ENCODE peak calls at places on chromosome 18, in ten cellular contexts. One of them, this sample, is unnamed.

GRCh38 chr18:49172246-49172645 is 221.5 kb upstream of the SMAD7 start:
- DNase-seq in astrocyte: peak
- DNase-seq in hepatocyte: no peak
- DNase-seq in A549: no peak
- DNase-seq in trophoblast cell: no peak
- DNase-seq in endothelial cell of umbilical vein: no peak
- DNase-seq in PC-9: no peak
- DNase-seq in GM23338: no peak
- DNase-seq in fibroblast of lung: no peak
- DNase-seq in mammary epithelial cell: no peak
- DNase-seq in this sample: no peak

GRCh38 chr18:14941256-14941655 is 193.3 kb downstream of the ANKRD30B start:
- DNase-seq in fibroblast of lung: no peak
- DNase-seq in endothelial cell of umbilical vein: no peak
- DNase-seq in trophoblast cell: no peak
- DNase-seq in mammary epithelial cell: no peak
- DNase-seq in GM23338: no peak
- DNase-seq in A549: no peak
- DNase-seq in astrocyte: no peak
- DNase-seq in PC-9: no peak
- DNase-seq in hepatocyte: no peak
- DNase-seq in this sample: no peak

GRCh38 chr18:11154369-11154982 is 5.1 kb upstream of the PIEZO2 start:
- DNase-seq in A549: peak
- DNase-seq in astrocyte: peak
- DNase-seq in mammary epithelial cell: peak
- DNase-seq in fibroblast of lung: peak
- DNase-seq in trophoblast cell: no peak
- DNase-seq in GM23338: peak
- DNase-seq in hepatocyte: peak
- DNase-seq in PC-9: no peak
- DNase-seq in endothelial cell of umbilical vein: peak
- DNase-seq in this sample: peak

GRCh38 chr18:24818069-24818395 is 357.6 kb downstream of the HRH4 start:
- DNase-seq in hepatocyte: no peak
- DNase-seq in A549: no peak
- DNase-seq in fibroblast of lung: no peak
- DNase-seq in trophoblast cell: no peak
- DNase-seq in PC-9: no peak
- DNase-seq in endothelial cell of umbilical vein: no peak
- DNase-seq in mammary epithelial cell: no peak
- DNase-seq in GM23338: no peak
- DNase-seq in astrocyte: no peak
- DNase-seq in this sample: no peak

GRCh38 chr18:61995547-61996062 is 102.8 kb upstream of the RNF152 start:
- DNase-seq in fibroblast of lung: no peak
- DNase-seq in A549: no peak
- DNase-seq in trophoblast cell: no peak
- DNase-seq in PC-9: no peak
- DNase-seq in astrocyte: no peak
- DNase-seq in endothelial cell of umbilical vein: no peak
- DNase-seq in hepatocyte: no peak
- DNase-seq in GM23338: no peak
- DNase-seq in mammary epithelial cell: peak
- DNase-seq in this sample: no peak

GRCh38 chr18:30387401-30387800 is 655.1 kb downstream of the DSC3 start:
- DNase-seq in GM23338: peak
- DNase-seq in PC-9: no peak
- DNase-seq in mammary epithelial cell: peak
- DNase-seq in trophoblast cell: no peak
- DNase-seq in hepatocyte: no peak
- DNase-seq in endothelial cell of umbilical vein: no peak
- DNase-seq in astrocyte: no peak
- DNase-seq in fibroblast of lung: no peak
- DNase-seq in A549: no peak
- DNase-seq in this sample: peak

GRCh38 chr18:48827321-48828200 is 123.2 kb downstream of the SMAD7 start:
- DNase-seq in trophoblast cell: no peak
- DNase-seq in PC-9: no peak
- DNase-seq in endothelial cell of umbilical vein: peak
- DNase-seq in hepatocyte: peak
- DNase-seq in mammary epithelial cell: no peak
- DNase-seq in astrocyte: peak
- DNase-seq in A549: no peak
- DNase-seq in fibroblast of lung: peak
- DNase-seq in GM23338: peak
- DNase-seq in this sample: no peak

GRCh38 chr18:22591231-22591630 is 173.5 kb upstream of the CTAGE1 start:
- DNase-seq in astrocyte: peak
- DNase-seq in GM23338: no peak
- DNase-seq in trophoblast cell: no peak
- DNase-seq in A549: no peak
- DNase-seq in PC-9: no peak
- DNase-seq in fibroblast of lung: peak
- DNase-seq in hepatocyte: no peak
- DNase-seq in endothelial cell of umbilical vein: no peak
- DNase-seq in mammary epithelial cell: peak
- DNase-seq in this sample: no peak

GRCh38 chr18:25662247-25662646 is 310.3 kb upstream of the ZNF521 start:
- DNase-seq in trophoblast cell: no peak
- DNase-seq in A549: no peak
- DNase-seq in fibroblast of lung: no peak
- DNase-seq in hepatocyte: no peak
- DNase-seq in astrocyte: no peak
- DNase-seq in GM23338: no peak
- DNase-seq in endothelial cell of umbilical vein: no peak
- DNase-seq in PC-9: no peak
- DNase-seq in mammary epithelial cell: no peak
- DNase-seq in this sample: no peak

GRCh38 chr18:50757358-50757757 is 62.5 kb downstream of the MRO start:
- DNase-seq in hepatocyte: no peak
- DNase-seq in endothelial cell of umbilical vein: no peak
- DNase-seq in trophoblast cell: no peak
- DNase-seq in GM23338: no peak
- DNase-seq in fibroblast of lung: no peak
- DNase-seq in PC-9: no peak
- DNase-seq in mammary epithelial cell: no peak
- DNase-seq in A549: no peak
- DNase-seq in astrocyte: no peak
- DNase-seq in this sample: no peak

GRCh38 chr18:55275042-55275897 is 312.7 kb downstream of the TCF4 start:
- DNase-seq in mammary epithelial cell: peak
- DNase-seq in PC-9: peak
- DNase-seq in A549: peak
- DNase-seq in astrocyte: peak
- DNase-seq in GM23338: peak
- DNase-seq in trophoblast cell: peak
- DNase-seq in hepatocyte: no peak
- DNase-seq in endothelial cell of umbilical vein: peak
- DNase-seq in fibroblast of lung: peak
- DNase-seq in this sample: no peak

GRCh38 chr18:36620801-36621200 is 208.0 kb downstream of the TPGS2 start:
- DNase-seq in mammary epithelial cell: no peak
- DNase-seq in PC-9: no peak
- DNase-seq in astrocyte: no peak
- DNase-seq in hepatocyte: no peak
- DNase-seq in GM23338: no peak
- DNase-seq in trophoblast cell: no peak
- DNase-seq in A549: no peak
- DNase-seq in endothelial cell of umbilical vein: no peak
- DNase-seq in fibroblast of lung: no peak
- DNase-seq in this sample: no peak

DNA sequence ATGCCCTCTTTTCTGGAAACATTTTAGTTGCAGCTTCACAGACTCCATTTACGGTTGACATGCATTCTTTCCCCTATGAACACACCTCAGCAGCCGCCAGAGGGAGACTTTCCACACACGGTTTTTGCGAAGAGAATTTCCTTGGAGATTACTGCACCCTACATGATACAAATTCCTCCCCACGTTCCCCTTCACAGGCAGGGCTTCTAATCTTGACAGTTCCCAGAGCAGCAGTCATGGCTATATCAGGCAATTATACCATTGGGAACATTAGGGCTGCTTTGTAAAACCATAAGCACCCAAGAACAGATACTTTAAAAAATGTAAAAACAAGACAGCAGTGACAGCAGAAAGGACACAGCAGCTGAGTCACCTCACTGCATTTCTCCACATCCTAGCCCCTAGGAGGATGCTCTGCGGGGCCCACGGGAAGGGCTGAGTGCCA is 253.8 kb downstream of the TGIF1 start:
- DNase-seq in endothelial cell of umbilical vein: peak
- DNase-seq in fibroblast of lung: peak
- DNase-seq in PC-9: peak
- DNase-seq in hepatocyte: peak
- DNase-seq in A549: peak
- DNase-seq in astrocyte: peak
- DNase-seq in trophoblast cell: peak
- DNase-seq in GM23338: peak
- DNase-seq in mammary epithelial cell: peak
- DNase-seq in this sample: peak
- H3K4me2 ChIP-seq in endothelial cell of umbilical vein: no peak
- H3K4me2 ChIP-seq in fibroblast of lung: peak
- H3K4me2 ChIP-seq in PC-9: peak
- H3K4me2 ChIP-seq in hepatocyte: peak
- H3K4me2 ChIP-seq in A549: peak
- H3K4me2 ChIP-seq in astrocyte: peak
- H3K4me2 ChIP-seq in trophoblast cell: no peak
- H3K4me2 ChIP-seq in GM23338: no peak
- H3K4me2 ChIP-seq in mammary epithelial cell: peak
- H3K4me2 ChIP-seq in this sample: peak

GRCh38 chr18:42296192-42296591 is 341.2 kb downstream of the PIK3C3 start:
- DNase-seq in astrocyte: peak
- DNase-seq in hepatocyte: no peak
- DNase-seq in trophoblast cell: no peak
- DNase-seq in endothelial cell of umbilical vein: no peak
- DNase-seq in GM23338: no peak
- DNase-seq in PC-9: no peak
- DNase-seq in A549: no peak
- DNase-seq in mammary epithelial cell: no peak
- DNase-seq in fibroblast of lung: peak
- DNase-seq in this sample: no peak

GRCh38 chr18:42296723-42297122 is 341.7 kb downstream of the PIK3C3 start:
- DNase-seq in trophoblast cell: no peak
- DNase-seq in fibroblast of lung: peak
- DNase-seq in endothelial cell of umbilical vein: no peak
- DNase-seq in hepatocyte: no peak
- DNase-seq in mammary epithelial cell: no peak
- DNase-seq in A549: no peak
- DNase-seq in astrocyte: peak
- DNase-seq in PC-9: no peak
- DNase-seq in GM23338: peak
- DNase-seq in this sample: no peak

DNA sequence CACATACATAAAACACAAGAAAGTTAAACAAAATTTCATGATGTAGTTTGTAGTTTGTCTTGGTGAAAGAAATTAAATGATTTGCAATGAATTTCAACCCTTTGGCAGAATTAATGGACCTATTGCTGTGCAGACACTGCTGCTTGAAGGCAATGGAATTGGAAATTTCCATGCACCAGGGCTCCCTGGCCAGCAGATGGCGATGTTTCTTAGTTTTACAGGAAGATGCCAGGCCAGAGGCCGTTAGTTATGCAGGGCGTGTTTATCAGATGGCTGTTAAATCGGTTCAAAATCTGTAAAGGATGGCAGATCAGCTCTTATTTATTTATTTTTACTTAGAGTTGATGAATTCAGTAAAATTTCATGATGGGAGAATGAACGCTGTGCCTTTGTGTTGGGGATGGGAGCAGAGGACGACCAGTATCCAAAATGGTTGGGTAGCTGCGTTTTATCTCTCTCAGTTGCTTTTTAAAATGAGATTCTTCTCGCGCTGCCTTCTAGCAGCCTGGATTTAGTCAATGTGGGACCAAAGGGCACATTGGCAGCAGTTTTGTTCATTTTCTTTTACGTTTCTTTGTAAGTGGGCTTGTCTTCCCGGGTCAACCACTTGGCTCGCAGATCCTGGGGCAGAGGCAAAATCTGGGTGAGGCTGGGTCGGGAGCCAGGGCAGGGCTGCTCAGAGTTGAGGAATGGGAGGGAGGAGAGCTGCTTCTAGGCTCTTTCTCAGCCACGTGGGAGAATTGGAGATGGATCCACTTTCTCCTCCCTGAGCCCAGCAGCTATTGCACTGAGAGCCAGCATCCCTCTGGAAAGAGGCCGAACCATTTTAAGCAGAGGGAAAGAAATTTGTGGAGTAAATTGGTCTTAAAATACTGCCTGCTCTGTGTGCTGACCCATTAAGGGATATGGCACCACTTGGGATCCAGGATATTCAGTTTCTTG is 344.0 kb downstream of the PIK3C3 start:
- DNase-seq in trophoblast cell: peak
- DNase-seq in fibroblast of lung: peak
- DNase-seq in endothelial cell of umbilical vein: peak
- DNase-seq in PC-9: peak
- DNase-seq in astrocyte: peak
- DNase-seq in A549: peak
- DNase-seq in mammary epithelial cell: peak
- DNase-seq in GM23338: peak
- DNase-seq in hepatocyte: peak
- DNase-seq in this sample: peak
- H3K4me2 ChIP-seq in trophoblast cell: no peak
- H3K4me2 ChIP-seq in fibroblast of lung: peak
- H3K4me2 ChIP-seq in endothelial cell of umbilical vein: no peak
- H3K4me2 ChIP-seq in PC-9: no peak
- H3K4me2 ChIP-seq in astrocyte: peak
- H3K4me2 ChIP-seq in A549: no peak
- H3K4me2 ChIP-seq in mammary epithelial cell: no peak
- H3K4me2 ChIP-seq in GM23338: no peak
- H3K4me2 ChIP-seq in hepatocyte: peak
- H3K4me2 ChIP-seq in this sample: no peak

DNA sequence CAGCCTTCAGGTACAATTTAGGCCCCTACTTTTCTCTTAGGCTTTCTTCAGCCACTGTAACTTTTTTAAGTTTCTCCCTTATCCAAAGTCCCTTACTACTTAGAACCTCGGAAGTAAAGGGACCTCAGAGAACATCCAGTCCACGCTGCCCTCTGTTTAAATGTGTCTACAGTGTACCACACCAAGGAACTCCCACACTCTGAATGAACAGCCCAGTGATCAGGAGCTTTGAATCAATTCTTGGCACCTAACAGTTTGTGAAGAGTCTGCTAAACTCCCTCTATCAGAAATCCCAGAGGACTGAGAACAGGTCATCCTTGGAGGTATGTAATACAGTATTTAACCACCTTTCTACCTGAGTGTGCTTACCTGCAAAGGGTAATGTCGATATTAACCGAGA is 11.6 kb upstream of the MALT1 start:
- DNase-seq in hepatocyte: no peak
- DNase-seq in endothelial cell of umbilical vein: no peak
- DNase-seq in astrocyte: no peak
- DNase-seq in A549: no peak
- DNase-seq in trophoblast cell: no peak
- DNase-seq in fibroblast of lung: no peak
- DNase-seq in GM23338: no peak
- DNase-seq in PC-9: no peak
- DNase-seq in mammary epithelial cell: no peak
- DNase-seq in this sample: no peak
- H3K4me2 ChIP-seq in hepatocyte: no peak
- H3K4me2 ChIP-seq in endothelial cell of umbilical vein: no peak
- H3K4me2 ChIP-seq in astrocyte: no peak
- H3K4me2 ChIP-seq in A549: no peak
- H3K4me2 ChIP-seq in trophoblast cell: no peak
- H3K4me2 ChIP-seq in fibroblast of lung: no peak
- H3K4me2 ChIP-seq in GM23338: no peak
- H3K4me2 ChIP-seq in PC-9: no peak
- H3K4me2 ChIP-seq in mammary epithelial cell: no peak
- H3K4me2 ChIP-seq in this sample: no peak

GRCh38 chr18:58748899-58749595 is 77.8 kb downstream of the MALT1 start:
- DNase-seq in A549: no peak
- DNase-seq in PC-9: no peak
- DNase-seq in GM23338: no peak
- DNase-seq in astrocyte: no peak
- DNase-seq in fibroblast of lung: no peak
- DNase-seq in mammary epithelial cell: no peak
- DNase-seq in hepatocyte: no peak
- DNase-seq in endothelial cell of umbilical vein: no peak
- DNase-seq in trophoblast cell: no peak
- DNase-seq in this sample: no peak
- H3K4me2 ChIP-seq in A549: no peak
- H3K4me2 ChIP-seq in PC-9: no peak
- H3K4me2 ChIP-seq in GM23338: no peak
- H3K4me2 ChIP-seq in astrocyte: no peak
- H3K4me2 ChIP-seq in fibroblast of lung: no peak
- H3K4me2 ChIP-seq in mammary epithelial cell: no peak
- H3K4me2 ChIP-seq in hepatocyte: no peak
- H3K4me2 ChIP-seq in endothelial cell of umbilical vein: no peak
- H3K4me2 ChIP-seq in trophoblast cell: no peak
- H3K4me2 ChIP-seq in this sample: no peak